ENCODE peak calls at places on chromosome 19, in four cellular contexts. X is endothelial cell of umbilical vein, U is upper lobe of left lung, Z is heart left ventricle. E is an unnamed sample. For H3K9me3, the result is how much of the 10 kb centered on the place peaks cover.

GRCh38 chr19:50952890-50953289 is at the start of gene KLK5:
- DNase-seq in Z (no peak), X (no peak), U (no peak), E (no peak)

GRCh38 chr19:55590621-55591020 is 8.7 kb downstream of the FIZ1 start:
- DNase-seq in X (no peak), Z (no peak), U (no peak), E (no peak)

GRCh38 chr19:49817964-49818690 is at the start of gene MED25:
- DNase-seq in X (peak), U (peak), Z (peak), E (peak)

GRCh38 chr19:55586976-55587668 is 6.5 kb upstream of the ZNF579 start:
- DNase-seq in Z (peak), X (peak), U (peak), E (peak)

GRCh38 chr19:5958851-5959122 is 19.2 kb downstream of the RANBP3 start:
- DNase-seq in U (peak), Z (no peak), X (no peak), E (no peak)

GRCh38 chr19:4172861-4173473 is 9.4 kb downstream of the SIRT6 start:
- DNase-seq in U (peak), Z (peak), X (no peak), E (peak)

GRCh38 chr19:17049711-17050280 is 23.2 kb upstream of the CPAMD8 start:
- DNase-seq in U (no peak), Z (no peak), X (peak), E (no peak)

GRCh38 chr19:48757089-48757675 is 1.9 kb downstream of the FGF21 start:
- DNase-seq in U (no peak), Z (no peak), X (no peak), E (no peak)

GRCh38 chr19:44803442-44804428 is 5.2 kb upstream of the BCAM start:
- DNase-seq in Z (no peak), X (no peak), U (no peak), E (no peak)

DNA sequence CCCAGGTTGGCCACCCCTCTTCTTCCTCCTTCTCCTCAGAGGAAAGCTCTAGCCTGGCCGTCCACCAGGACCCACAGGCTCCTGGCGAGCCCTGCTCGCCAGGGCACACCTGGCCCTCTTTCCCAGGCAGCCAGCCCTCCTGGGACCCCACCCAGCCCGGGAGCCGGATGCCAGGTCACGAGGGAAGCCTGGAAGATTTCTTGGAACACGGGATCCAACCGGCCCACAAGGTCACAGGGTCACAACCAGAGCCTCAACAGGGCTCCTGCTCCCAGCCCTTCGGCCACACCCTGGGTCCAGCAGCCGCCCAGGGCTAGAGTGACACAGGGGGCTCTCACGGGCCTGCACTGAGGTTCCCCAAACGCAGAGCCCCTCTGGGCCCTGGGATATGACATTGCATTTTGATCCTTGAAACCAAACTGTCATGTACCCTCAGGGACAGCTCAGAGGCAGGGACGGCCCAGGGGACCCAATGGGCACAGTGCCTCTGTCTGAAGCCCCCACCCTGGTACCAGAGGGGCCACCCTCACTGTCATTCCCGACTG is 5.5 kb downstream of the MKNK2 start:
- DNase-seq in X (no peak), Z (no peak), U (peak), E (peak)
- H3K27ac ChIP-seq in X (no peak), Z (peak), U (peak), E (no peak)

DNA sequence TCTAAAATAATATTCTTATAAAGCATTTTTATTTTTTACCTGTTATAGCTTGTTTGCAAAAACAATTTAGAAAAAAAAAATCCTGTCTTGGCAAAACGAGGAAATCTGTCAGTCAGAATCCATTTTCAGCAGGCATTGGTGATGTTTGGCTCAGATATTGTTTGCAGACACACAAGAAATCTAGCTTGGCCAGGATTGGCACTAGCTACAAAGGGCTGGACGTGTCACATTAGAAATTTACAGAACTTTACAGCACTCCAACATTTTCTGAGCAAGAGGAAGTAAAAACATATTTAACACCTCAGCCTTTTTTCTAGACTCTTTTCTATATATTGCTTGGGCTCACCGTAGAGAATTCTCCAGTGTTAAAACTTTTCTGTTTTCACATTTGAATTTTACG is 9.9 kb downstream of the ZNF91 start:
- DNase-seq in X (no peak), Z (no peak), U (no peak), E (no peak)
- H3K9me3 ChIP-seq in X (under half), Z (under half), U (under half), E (under half)

DNA sequence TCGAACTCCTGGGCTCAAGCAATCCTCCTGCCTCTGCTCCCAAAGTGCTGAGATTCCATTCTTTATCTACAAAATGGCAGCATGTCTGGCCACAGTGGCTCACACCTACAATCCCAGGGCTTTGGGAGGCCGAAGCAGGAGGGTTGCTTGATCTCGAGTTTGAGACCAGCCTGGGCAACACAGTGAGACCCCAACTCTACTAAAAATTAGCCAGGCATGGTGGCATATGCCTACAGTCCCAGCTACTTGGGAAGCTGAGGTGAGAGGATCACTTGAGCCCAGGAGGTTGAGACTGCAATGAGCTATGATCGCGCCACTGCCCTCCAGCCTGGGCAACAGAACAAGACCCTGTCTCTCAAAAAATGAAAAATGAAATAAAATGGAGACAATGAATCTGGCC is 6.1 kb downstream of the NAPA start:
- DNase-seq in X (no peak), Z (no peak), U (no peak), E (no peak)
- H3K27ac ChIP-seq in X (no peak), Z (no peak), U (no peak), E (no peak)

GRCh38 chr19:51965583-51965982 is 21.1 kb downstream of the ZNF350 start:
- DNase-seq in U (no peak), Z (no peak), X (no peak), E (no peak)

GRCh38 chr19:51959791-51960190 is 26.8 kb downstream of the ZNF350 start:
- DNase-seq in Z (no peak), X (no peak), U (no peak), E (no peak)
- H3K9me3 ChIP-seq in Z (under half), X (under half), U (half or more), E (under half)

DNA sequence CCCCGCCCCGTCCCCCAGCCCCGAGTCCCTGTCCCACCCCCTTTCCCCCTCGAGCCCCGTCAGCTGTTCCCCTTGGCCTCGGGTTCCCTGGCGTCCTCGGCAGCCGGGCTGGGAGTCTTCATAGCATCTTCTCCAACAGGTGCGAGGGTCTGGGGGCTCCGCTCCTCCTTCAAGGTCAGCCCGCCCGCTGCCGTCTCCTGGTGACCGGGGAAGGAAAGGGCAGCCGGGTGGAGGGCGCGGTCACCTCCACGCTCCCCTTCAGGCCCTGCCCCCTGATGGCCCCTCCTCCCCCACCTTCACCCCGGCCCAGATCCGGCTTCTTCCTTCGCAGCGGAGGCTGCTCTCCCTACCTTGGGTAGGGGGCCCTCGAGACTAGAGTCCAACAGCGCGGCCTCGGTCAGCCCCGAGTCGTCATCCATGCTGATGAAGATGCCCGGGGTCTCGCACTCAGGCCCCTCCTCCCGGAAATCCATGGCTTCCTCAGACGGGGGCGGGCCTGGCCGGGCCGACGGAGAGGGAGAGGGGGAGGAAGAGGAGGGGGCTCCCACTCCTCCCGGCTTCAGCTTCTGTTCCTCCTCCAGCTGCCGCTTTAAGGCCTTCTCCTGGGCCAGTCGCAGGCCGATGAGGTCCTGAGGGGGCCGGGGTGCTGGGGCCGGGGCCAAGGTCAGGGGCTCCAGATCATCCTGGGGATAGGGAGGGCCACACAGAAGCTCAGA is 551 bp upstream of the RSPH6A start:
- DNase-seq in U (peak), Z (peak), X (peak), E (no peak)
- H3K27ac ChIP-seq in U (no peak), Z (no peak), X (no peak), E (no peak)

E was measured in aorta.